ENCODE peak calls at places on chromosomes 5 and 9, in nine cellular contexts. M, A, B, O, K, W, X, R and G are unnamed samples.

GRCh38 chr5:123700624-123701023 is 188.6 kb downstream of the CSNK1G3 start:
- DNase-seq in M (no peak), A (no peak), B (peak; percentile 41), O (no peak), K (no peak), W (no peak), X (peak; percentile 85), R (peak; percentile 89), G (peak; percentile 95)

GRCh38 chr9:17120203-17120602 is 14.6 kb upstream of the CNTLN start:
- DNase-seq in M (no peak), A (no peak), B (no peak), O (no peak), K (no peak), W (no peak), X (no peak), R (no peak), G (no peak)

GRCh38 chr5:145780961-145781360 is 54.2 kb downstream of the PRELID2 start:
- DNase-seq in M (no peak), A (no peak), B (no peak), O (no peak), K (no peak), W (no peak), X (no peak), R (no peak), G (no peak)

GRCh38 chr5:89421035-89421434 is 538.1 kb upstream of the MEF2C start:
- DNase-seq in M (no peak), A (no peak), B (no peak), O (no peak), K (no peak), W (no peak), X (peak; percentile 34), R (peak; percentile 22), G (peak; percentile 11)

GRCh38 chr9:76500056-76500455 is 41.1 kb downstream of the GCNT1 start:
- DNase-seq in M (no peak), A (no peak), B (no peak), O (no peak), K (no peak), W (no peak), X (no peak), R (no peak), G (no peak)

GRCh38 chr5:103693485-103693884 is 130.9 kb upstream of the NUDT12 start:
- DNase-seq in M (no peak), A (no peak), B (no peak), O (no peak), K (no peak), W (no peak), X (no peak), R (no peak), G (no peak)

GRCh38 chr5:147403659-147404640 is 105.9 kb downstream of the DPYSL3 start:
- DNase-seq in M (peak; percentile 93), A (no peak), B (no peak), O (peak; percentile 93), K (no peak), W (peak; percentile 32), X (peak; percentile 98), R (peak; percentile 99), G (peak; percentile 98)

GRCh38 chr5:104538835-104539234 is 976.2 kb upstream of the NUDT12 start:
- DNase-seq in M (no peak), A (no peak), B (no peak), O (no peak), K (no peak), W (no peak), X (no peak), R (no peak), G (no peak)

GRCh38 chr5:133691448-133691847 is 79.1 kb upstream of the FSTL4 start:
- DNase-seq in M (no peak), A (no peak), B (no peak), O (no peak), K (no peak), W (no peak), X (no peak), R (no peak), G (no peak)

GRCh38 chr5:130034872-130035271 is 130.6 kb downstream of the CHSY3 start:
- DNase-seq in M (no peak), A (no peak), B (no peak), O (no peak), K (no peak), W (no peak), X (peak; percentile 31), R (peak; percentile 30), G (peak; percentile 65)

DNA sequence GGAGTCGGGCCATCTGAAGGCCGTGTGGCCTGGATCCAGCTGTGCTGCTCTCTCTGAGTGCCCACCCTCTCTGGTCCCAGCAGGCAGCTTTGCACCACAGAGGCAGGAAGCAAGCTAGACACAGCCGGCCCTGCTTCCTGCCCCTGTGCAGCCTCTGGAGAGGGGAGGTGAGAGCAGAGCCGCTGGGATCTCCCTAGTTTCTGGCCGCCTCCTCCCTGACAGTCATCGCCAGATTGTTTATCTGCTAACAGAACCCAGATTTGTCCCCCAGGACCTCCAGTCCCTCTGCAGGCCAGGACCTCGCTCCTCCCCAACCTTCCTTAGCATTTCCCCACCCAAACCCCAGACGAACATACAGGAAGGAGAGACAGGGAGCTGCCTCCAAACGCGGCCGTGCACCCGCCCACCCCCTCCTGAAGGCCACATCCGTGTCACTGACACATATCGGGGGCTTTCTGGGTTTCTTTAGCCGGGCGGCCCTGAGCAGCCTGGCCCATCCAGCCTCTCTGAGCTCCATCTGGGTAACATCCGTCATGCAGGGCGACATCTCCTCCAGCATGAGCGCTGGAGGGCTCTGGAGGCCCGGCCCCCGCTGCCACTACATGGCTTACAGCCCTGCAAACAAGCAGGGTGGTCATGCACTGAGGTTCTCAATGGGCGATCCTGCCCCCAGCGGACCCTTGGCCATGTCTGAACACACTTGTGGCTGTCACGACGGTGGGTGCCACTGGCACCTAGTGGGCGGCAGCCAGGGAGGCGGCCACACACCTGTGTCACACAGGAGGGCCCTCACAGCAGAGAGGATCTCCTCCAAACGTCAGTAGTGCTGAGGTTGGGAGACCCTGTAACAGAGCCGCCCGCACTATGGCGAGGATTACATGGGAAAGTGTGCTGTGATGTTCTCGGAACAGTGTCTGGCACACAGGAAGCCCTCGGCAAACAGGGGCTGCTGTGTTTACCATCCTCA is 47.6 kb downstream of the DBH start:
- DNase-seq in M (no peak), A (peak; percentile 43), B (no peak), O (no peak), K (peak; percentile 81), W (no peak), X (peak; percentile 55), R (no peak), G (peak; percentile 5)
- H3K4me3 ChIP-seq in M (no peak overlapping the region), A (no peak overlapping the region), B (no peak overlapping the region), O (no peak overlapping the region), K (no peak overlapping the region), W (no peak overlapping the region), X (no peak overlapping the region), R (no peak overlapping the region), G (no peak overlapping the region)

DNA sequence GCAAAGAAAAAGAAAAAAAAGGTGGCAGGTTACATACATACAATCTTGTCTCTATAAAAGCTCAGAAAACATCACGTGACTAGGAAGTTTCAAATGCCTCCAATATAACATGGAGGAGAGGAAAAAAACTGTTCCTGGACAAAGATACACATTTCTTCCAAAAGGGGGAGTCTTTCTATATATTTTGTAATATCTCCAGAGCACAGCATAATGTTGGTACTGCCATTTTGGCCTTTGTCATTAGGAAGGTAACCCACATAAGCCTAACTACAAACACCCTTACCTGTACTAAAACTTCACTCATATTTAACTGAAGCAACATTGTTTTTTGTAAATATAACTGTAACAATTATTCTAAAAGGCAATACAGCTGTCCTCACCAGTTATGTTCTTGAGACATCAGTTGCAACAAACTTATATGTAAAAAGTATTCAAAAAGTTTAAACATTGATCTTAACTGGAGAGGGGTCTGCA is 1.2 kb upstream of the BTF3 start:
- DNase-seq in M (no peak), A (no peak), B (no peak), O (no peak), K (no peak), W (no peak), X (peak; percentile 58), R (peak; percentile 79), G (peak; percentile 76)
- H3K4me3 ChIP-seq in M (no peak overlapping the region), A (no peak overlapping the region), B (peak overlapping the region; percentile 94), O (no peak overlapping the region), K (no peak overlapping the region), W (no peak overlapping the region), X (no peak overlapping the region), R (peak overlapping the region; percentile 89), G (peak overlapping the region; percentile 88)

DNA sequence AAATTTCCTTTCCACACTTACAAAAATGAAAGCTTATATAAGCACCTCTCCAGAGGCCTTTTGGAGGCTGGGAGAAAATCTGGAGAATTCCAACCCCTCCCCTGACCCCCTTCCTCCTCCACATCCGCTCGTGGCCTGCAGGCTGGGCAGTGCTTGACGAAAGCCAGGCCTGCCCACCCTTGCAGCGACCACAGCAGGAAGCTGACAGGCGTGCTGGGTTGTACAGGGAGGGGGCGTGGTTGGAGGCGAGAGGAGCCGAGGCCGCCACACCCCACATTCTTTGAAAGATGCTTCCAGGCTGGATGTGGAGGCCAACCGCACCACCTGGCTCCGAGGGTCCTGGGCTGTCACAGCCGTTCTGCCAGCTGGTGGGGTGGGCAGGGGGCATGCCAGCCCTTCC is 47.8 kb upstream of the IER5L start:
- DNase-seq in M (peak; percentile 90), A (peak; percentile 57), B (peak; percentile 68), O (no peak), K (peak; percentile 36), W (peak; percentile 60), X (peak; percentile 99), R (peak; percentile 56), G (peak; percentile 78)
- H3K4me3 ChIP-seq in M (no peak overlapping the region), A (no peak overlapping the region), B (no peak overlapping the region), O (no peak overlapping the region), K (no peak overlapping the region), W (no peak overlapping the region), X (no peak overlapping the region), R (no peak overlapping the region), G (no peak overlapping the region)

GRCh38 chr9:35845824-35846771 is 17.1 kb downstream of the TMEM8B start:
- DNase-seq in M (peak; percentile 60), A (no peak), B (no peak), O (no peak), K (no peak), W (no peak), X (no peak), R (no peak), G (no peak)

GRCh38 chr9:35842795-35843194 is 13.8 kb downstream of the TMEM8B start:
- DNase-seq in M (no peak), A (no peak), B (no peak), O (no peak), K (no peak), W (no peak), X (no peak), R (no peak), G (no peak)

GRCh38 chr9:35844628-35845301 is 15.7 kb downstream of the TMEM8B start:
- DNase-seq in M (peak; percentile 70), A (no peak), B (no peak), O (no peak), K (peak; percentile 70), W (peak; percentile 54), X (peak; percentile 80), R (peak; percentile 90), G (peak; percentile 96)

GRCh38 chr9:35852267-35852815 is 17.9 kb downstream of the OR13J1 start:
- DNase-seq in M (no peak), A (no peak), B (no peak), O (no peak), K (no peak), W (no peak), X (no peak), R (no peak), G (no peak)

DNA sequence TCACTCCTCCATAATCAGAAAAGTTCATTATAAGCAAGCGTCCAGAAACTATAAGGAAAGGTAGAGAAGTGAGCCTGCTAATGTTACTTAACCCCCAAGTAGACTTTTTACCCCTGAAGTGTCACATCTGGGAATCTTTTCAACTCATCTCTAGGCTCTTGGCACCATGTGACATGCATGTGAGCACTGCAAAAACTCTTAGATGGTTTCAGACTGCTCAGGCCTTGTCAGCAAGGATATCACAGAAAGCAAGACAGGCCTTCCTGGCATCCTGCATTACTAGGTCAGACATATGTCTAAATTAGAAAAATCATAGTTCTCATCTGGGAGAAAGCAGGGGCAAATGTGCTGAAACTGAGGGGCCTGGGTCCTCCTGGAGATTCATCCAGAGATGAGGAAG is 18.8 kb downstream of the TMEM8B start:
- DNase-seq in M (peak; percentile 17), A (no peak), B (no peak), O (no peak), K (no peak), W (no peak), X (no peak), R (no peak), G (peak; percentile 28)
- H3K4me3 ChIP-seq in M (no peak overlapping the region), A (no peak overlapping the region), B (no peak overlapping the region), O (no peak overlapping the region), K (no peak overlapping the region), W (no peak overlapping the region), X (no peak overlapping the region), R (no peak overlapping the region), G (no peak overlapping the region)